ENCODE peak calls at places on chromosome 19, in four cellular contexts. One of them, this sample, is unnamed.

GRCh38 chr19:19459707-19460251 is 54.3 kb downstream of the GATAD2A start:
- DNase-seq in NCI-H774: no peak
- DNase-seq in activated CD4-positive, alpha-beta T cell treated with anti-CD3 and anti-CD28 coated beads, Interleukin-2, amount 10 ng/mL, durations not matched to agents 7 days and 5 days: peak; percentile 76
- DNase-seq in HFF-Myc: no peak
- DNase-seq in this sample: no peak

GRCh38 chr19:49151339-49152217 is 3.6 kb downstream of the HRC start:
- DNase-seq in NCI-H774: peak; percentile 81
- DNase-seq in activated CD4-positive, alpha-beta T cell treated with anti-CD3 and anti-CD28 coated beads, Interleukin-2, amount 10 ng/mL, durations not matched to agents 7 days and 5 days: peak; percentile 26
- DNase-seq in HFF-Myc: no peak
- DNase-seq in this sample: no peak

GRCh38 chr19:36775768-36776167 is 3.2 kb upstream of the ZNF850 start:
- DNase-seq in NCI-H774: no peak
- DNase-seq in activated CD4-positive, alpha-beta T cell treated with anti-CD3 and anti-CD28 coated beads, Interleukin-2, amount 10 ng/mL, durations not matched to agents 7 days and 5 days: no peak
- DNase-seq in HFF-Myc: no peak
- DNase-seq in this sample: no peak

GRCh38 chr19:47093841-47094240 is 19.7 kb downstream of the ZC3H4 start:
- DNase-seq in NCI-H774: no peak
- DNase-seq in activated CD4-positive, alpha-beta T cell treated with anti-CD3 and anti-CD28 coated beads, Interleukin-2, amount 10 ng/mL, durations not matched to agents 7 days and 5 days: no peak
- DNase-seq in HFF-Myc: no peak
- DNase-seq in this sample: no peak

GRCh38 chr19:51593969-51594773 is 23.1 kb downstream of the ZNF175 start:
- DNase-seq in NCI-H774: peak; percentile 97
- DNase-seq in activated CD4-positive, alpha-beta T cell treated with anti-CD3 and anti-CD28 coated beads, Interleukin-2, amount 10 ng/mL, durations not matched to agents 7 days and 5 days: peak; percentile 98
- DNase-seq in HFF-Myc: peak; percentile 89
- DNase-seq in this sample: peak; percentile 91

GRCh38 chr19:54607782-54608150 is 14.3 kb downstream of the LILRA1 start:
- DNase-seq in NCI-H774: no peak
- DNase-seq in activated CD4-positive, alpha-beta T cell treated with anti-CD3 and anti-CD28 coated beads, Interleukin-2, amount 10 ng/mL, durations not matched to agents 7 days and 5 days: no peak
- DNase-seq in HFF-Myc: no peak
- DNase-seq in this sample: no peak

GRCh38 chr19:35978832-35979365 is 16.1 kb upstream of the SDHAF1 start:
- DNase-seq in NCI-H774: no peak
- DNase-seq in activated CD4-positive, alpha-beta T cell treated with anti-CD3 and anti-CD28 coated beads, Interleukin-2, amount 10 ng/mL, durations not matched to agents 7 days and 5 days: no peak
- DNase-seq in HFF-Myc: no peak
- DNase-seq in this sample: no peak

GRCh38 chr19:10979950-10980349 is 19.1 kb downstream of the SMARCA4 start:
- DNase-seq in NCI-H774: no peak
- DNase-seq in activated CD4-positive, alpha-beta T cell treated with anti-CD3 and anti-CD28 coated beads, Interleukin-2, amount 10 ng/mL, durations not matched to agents 7 days and 5 days: peak; percentile 43
- DNase-seq in HFF-Myc: no peak
- DNase-seq in this sample: no peak

GRCh38 chr19:39423258-39424086 is 11.0 kb downstream of the PLEKHG2 start:
- DNase-seq in NCI-H774: no peak
- DNase-seq in activated CD4-positive, alpha-beta T cell treated with anti-CD3 and anti-CD28 coated beads, Interleukin-2, amount 10 ng/mL, durations not matched to agents 7 days and 5 days: no peak
- DNase-seq in HFF-Myc: no peak
- DNase-seq in this sample: no peak

GRCh38 chr19:50728084-50728737 is 5.0 kb downstream of the CLEC11A start:
- DNase-seq in NCI-H774: no peak
- DNase-seq in activated CD4-positive, alpha-beta T cell treated with anti-CD3 and anti-CD28 coated beads, Interleukin-2, amount 10 ng/mL, durations not matched to agents 7 days and 5 days: peak; percentile 79
- DNase-seq in HFF-Myc: peak; percentile 63
- DNase-seq in this sample: peak; percentile 36

GRCh38 chr19:38706792-38707511 is 37.3 kb downstream of the CAPN12 start:
- DNase-seq in NCI-H774: no peak
- DNase-seq in activated CD4-positive, alpha-beta T cell treated with anti-CD3 and anti-CD28 coated beads, Interleukin-2, amount 10 ng/mL, durations not matched to agents 7 days and 5 days: no peak
- DNase-seq in HFF-Myc: no peak
- DNase-seq in this sample: no peak

GRCh38 chr19:2166741-2167738 is 3.3 kb downstream of the DOT1L start:
- DNase-seq in NCI-H774: peak; percentile 31
- DNase-seq in activated CD4-positive, alpha-beta T cell treated with anti-CD3 and anti-CD28 coated beads, Interleukin-2, amount 10 ng/mL, durations not matched to agents 7 days and 5 days: no peak
- DNase-seq in HFF-Myc: no peak
- DNase-seq in this sample: peak; percentile 59

GRCh38 chr19:55253842-55254624 is 4.8 kb downstream of the PPP6R1 start:
- DNase-seq in NCI-H774: peak; percentile 75
- DNase-seq in activated CD4-positive, alpha-beta T cell treated with anti-CD3 and anti-CD28 coated beads, Interleukin-2, amount 10 ng/mL, durations not matched to agents 7 days and 5 days: peak; percentile 75
- DNase-seq in HFF-Myc: no peak
- DNase-seq in this sample: no peak

GRCh38 chr19:46813570-46814358 is 25.4 kb upstream of the SLC1A5 start:
- DNase-seq in NCI-H774: peak; percentile 69
- DNase-seq in activated CD4-positive, alpha-beta T cell treated with anti-CD3 and anti-CD28 coated beads, Interleukin-2, amount 10 ng/mL, durations not matched to agents 7 days and 5 days: no peak
- DNase-seq in HFF-Myc: no peak
- DNase-seq in this sample: no peak

GRCh38 chr19:15454371-15454800 is 4.6 kb upstream of the WIZ start:
- DNase-seq in NCI-H774: no peak
- DNase-seq in activated CD4-positive, alpha-beta T cell treated with anti-CD3 and anti-CD28 coated beads, Interleukin-2, amount 10 ng/mL, durations not matched to agents 7 days and 5 days: no peak
- DNase-seq in HFF-Myc: no peak
- DNase-seq in this sample: no peak

GRCh38 chr19:18173572-18174294 is at the start of gene IFI30:
- DNase-seq in NCI-H774: peak; percentile 79
- DNase-seq in activated CD4-positive, alpha-beta T cell treated with anti-CD3 and anti-CD28 coated beads, Interleukin-2, amount 10 ng/mL, durations not matched to agents 7 days and 5 days: peak; percentile 69
- DNase-seq in HFF-Myc: no peak
- DNase-seq in this sample: no peak

GRCh38 chr19:55206664-55207500 is 2.4 kb downstream of the PTPRH start:
- DNase-seq in NCI-H774: peak; percentile 67
- DNase-seq in activated CD4-positive, alpha-beta T cell treated with anti-CD3 and anti-CD28 coated beads, Interleukin-2, amount 10 ng/mL, durations not matched to agents 7 days and 5 days: peak; percentile 13
- DNase-seq in HFF-Myc: peak; percentile 56
- DNase-seq in this sample: peak; percentile 62

GRCh38 chr19:18340237-18340989 is at the start of gene PGPEP1:
- DNase-seq in NCI-H774: peak; percentile 47
- DNase-seq in activated CD4-positive, alpha-beta T cell treated with anti-CD3 and anti-CD28 coated beads, Interleukin-2, amount 10 ng/mL, durations not matched to agents 7 days and 5 days: peak; percentile 51
- DNase-seq in HFF-Myc: no peak
- DNase-seq in this sample: no peak

GRCh38 chr19:2150794-2151338 is 500 bp downstream of the AP3D1 start:
- DNase-seq in NCI-H774: no peak
- DNase-seq in activated CD4-positive, alpha-beta T cell treated with anti-CD3 and anti-CD28 coated beads, Interleukin-2, amount 10 ng/mL, durations not matched to agents 7 days and 5 days: no peak
- DNase-seq in HFF-Myc: no peak
- DNase-seq in this sample: no peak

GRCh38 chr19:1000095-1000494 is at the start of gene GRIN3B:
- DNase-seq in NCI-H774: no peak
- DNase-seq in activated CD4-positive, alpha-beta T cell treated with anti-CD3 and anti-CD28 coated beads, Interleukin-2, amount 10 ng/mL, durations not matched to agents 7 days and 5 days: peak; percentile 68
- DNase-seq in HFF-Myc: no peak
- DNase-seq in this sample: no peak

This sample was measured in AG09319.